ENCODE peak calls at places on chromosomes 13 and 19, in seven cellular contexts. E is IMR-90, M is mesenchymal stem cell, K is H9, X is H1, D is neuronal stem cell, U is trophoblast cell. H is an unnamed sample.

GRCh38 chr19:4910594-4911273 is 1.4 kb downstream of the UHRF1 start:
- DNase-seq in E (peak), M (peak), K (no peak), X (no peak), D (no peak), U (no peak), H (peak)

GRCh38 chr13:97300871-97301270 is 78.7 kb downstream of the MBNL2 start:
- DNase-seq in E (no peak), M (no peak), K (no peak), X (no peak), D (no peak), U (no peak), H (no peak)

GRCh38 chr13:113539822-113540221 is 44.7 kb upstream of the TFDP1 start:
- DNase-seq in E (no peak), M (no peak), K (peak), X (no peak), D (no peak), U (no peak), H (no peak)

GRCh38 chr19:34149873-34150272 is 22.4 kb upstream of the LSM14A start:
- DNase-seq in E (no peak), M (no peak), K (no peak), X (no peak), D (no peak), U (no peak), H (no peak)

GRCh38 chr19:14315433-14315832 is 65.8 kb upstream of the ADGRE5 start:
- DNase-seq in E (no peak), M (no peak), K (no peak), X (no peak), D (no peak), U (no peak), H (no peak)

GRCh38 chr13:41520699-41521630 is 63.6 kb downstream of the RGCC start:
- DNase-seq in E (no peak), M (no peak), K (no peak), X (no peak), D (no peak), U (no peak), H (no peak)

GRCh38 chr13:45178349-45179142 is 22.3 kb downstream of the KCTD4 start:
- DNase-seq in E (peak), M (peak), K (no peak), X (no peak), D (no peak), U (no peak), H (no peak)

GRCh38 chr19:49497790-49498106 is 1.5 kb downstream of the RPS11 start:
- DNase-seq in E (no peak), M (no peak), K (no peak), X (no peak), D (no peak), U (no peak), H (no peak)

GRCh38 chr19:14107581-14108461 is 9.7 kb downstream of the PRKACA start:
- DNase-seq in E (no peak), M (no peak), K (no peak), X (no peak), D (no peak), U (no peak), H (peak)

GRCh38 chr19:17286742-17287141 is 5.0 kb downstream of the ANKLE1 start:
- DNase-seq in E (no peak), M (no peak), K (no peak), X (no peak), D (no peak), U (peak), H (no peak)

GRCh38 chr13:44971656-44972595 is 17.3 kb downstream of the NUFIP1 start:
- DNase-seq in E (peak), M (no peak), K (no peak), X (no peak), D (no peak), U (no peak), H (no peak)

GRCh38 chr19:7421941-7422744 is 66.7 kb downstream of the PEX11G start:
- DNase-seq in E (no peak), M (peak), K (no peak), X (no peak), D (no peak), U (peak), H (peak)

GRCh38 chr19:36140289-36141038 is 598 bp downstream of the CAPNS1 start:
- DNase-seq in E (peak), M (peak), K (peak), X (peak), D (peak), U (peak), H (peak)

GRCh38 chr13:68064371-68064770 is 834.2 kb upstream of the PCDH9 start:
- DNase-seq in E (no peak), M (no peak), K (no peak), X (no peak), D (no peak), U (no peak), H (no peak)

GRCh38 chr13:45396548-45397095 is 21.6 kb downstream of the SLC25A30 start:
- DNase-seq in E (peak), M (peak), K (no peak), X (no peak), D (no peak), U (no peak), H (peak)

GRCh38 chr13:20658451-20658850 is 45.0 kb upstream of the IL17D start:
- DNase-seq in E (no peak), M (no peak), K (no peak), X (no peak), D (no peak), U (no peak), H (no peak)

GRCh38 chr13:79662882-79663281 is 181.9 kb downstream of the NDFIP2 start:
- DNase-seq in E (no peak), M (peak), K (no peak), X (no peak), D (no peak), U (no peak), H (peak)

GRCh38 chr13:52925775-52926285 is 77.4 kb upstream of the PCDH8 start:
- DNase-seq in E (no peak), M (no peak), K (no peak), X (no peak), D (no peak), U (no peak), H (no peak)

GRCh38 chr19:6632002-6632621 is 37.8 kb downstream of the TNFSF14 start:
- DNase-seq in E (peak), M (peak), K (peak), X (peak), D (peak), U (peak), H (peak)

GRCh38 chr13:53405616-53406015 is 377.0 kb downstream of the OLFM4 start:
- DNase-seq in E (no peak), M (no peak), K (peak), X (peak), D (peak), U (no peak), H (peak)

GRCh38 chr13:75432045-75432444 is 49.9 kb downstream of the TBC1D4 start:
- DNase-seq in E (peak), M (peak), K (no peak), X (no peak), D (no peak), U (no peak), H (peak)

GRCh38 chr13:33087790-33088189 is 71.6 kb downstream of the KL start:
- DNase-seq in E (no peak), M (no peak), K (no peak), X (no peak), D (no peak), U (no peak), H (no peak)

GRCh38 chr13:33089311-33089710 is 73.1 kb downstream of the KL start:
- DNase-seq in E (no peak), M (no peak), K (no peak), X (no peak), D (no peak), U (no peak), H (no peak)

GRCh38 chr13:33083054-33083453 is 66.8 kb downstream of the KL start:
- DNase-seq in E (no peak), M (no peak), K (no peak), X (no peak), D (no peak), U (no peak), H (no peak)

GRCh38 chr13:33090755-33091454 is 74.7 kb downstream of the KL start:
- DNase-seq in E (no peak), M (peak), K (no peak), X (no peak), D (no peak), U (peak), H (no peak)

DNA sequence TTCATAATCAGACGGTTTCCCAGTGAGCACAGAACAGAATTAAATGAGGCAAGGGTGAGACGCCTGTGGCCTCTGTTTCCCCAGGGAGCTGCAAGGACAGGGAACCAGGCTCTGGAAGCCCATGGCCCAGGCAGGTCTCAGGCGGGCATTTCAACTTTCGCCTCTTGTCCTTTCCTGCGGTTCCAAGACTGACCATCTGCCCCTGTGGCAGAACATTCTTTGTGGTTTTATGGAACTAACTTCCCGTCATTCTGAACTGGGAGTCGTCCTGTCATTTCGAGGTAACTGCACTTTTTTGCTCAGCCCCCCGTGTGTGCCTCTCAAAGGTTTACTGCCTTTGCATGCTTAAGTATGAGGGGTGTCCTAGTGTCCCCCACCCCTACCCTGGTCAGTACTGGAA is 70.9 kb downstream of the KL start:
- DNase-seq in E (no peak), M (peak), K (no peak), X (no peak), D (no peak), U (no peak), H (no peak)
- H3K18ac ChIP-seq in E (no peak), M (peak), K (no peak), X (no peak), D (no peak), U (no peak), H (no peak)

GRCh38 chr19:10748924-10749434 is 31.1 kb downstream of the DNM2 start:
- DNase-seq in E (no peak), M (peak), K (no peak), X (no peak), D (no peak), U (peak), H (no peak)

GRCh38 chr19:10748195-10748923 is 30.5 kb downstream of the DNM2 start:
- DNase-seq in E (no peak), M (no peak), K (no peak), X (no peak), D (no peak), U (no peak), H (no peak)

GRCh38 chr19:10744848-10745293 is 27.0 kb downstream of the DNM2 start:
- DNase-seq in E (no peak), M (no peak), K (no peak), X (no peak), D (no peak), U (no peak), H (no peak)

GRCh38 chr19:10747674-10748073 is 29.8 kb downstream of the DNM2 start:
- DNase-seq in E (no peak), M (no peak), K (no peak), X (no peak), D (no peak), U (no peak), H (no peak)

DNA sequence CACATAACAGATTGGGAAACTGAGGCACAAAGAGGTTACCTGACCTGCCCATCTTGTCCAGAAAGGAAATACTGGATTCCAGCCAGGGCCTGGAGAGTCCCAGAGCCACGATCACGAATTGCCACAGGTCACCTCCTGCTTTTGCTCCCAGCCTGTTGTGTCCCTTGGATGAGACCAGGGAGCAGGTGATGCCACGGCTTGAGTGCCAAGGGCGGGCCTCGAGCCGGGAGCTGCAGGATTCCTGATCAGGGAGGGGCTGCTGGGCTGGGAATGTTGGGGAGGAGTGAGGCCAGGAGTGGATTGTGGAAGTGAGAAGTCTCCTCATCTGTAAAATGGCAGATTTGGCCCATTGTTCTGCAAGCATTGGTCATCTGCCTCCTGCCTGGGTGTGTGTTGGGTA is 29.4 kb downstream of the DNM2 start:
- DNase-seq in E (no peak), M (no peak), K (no peak), X (no peak), D (no peak), U (no peak), H (peak)
- H3K18ac ChIP-seq in E (no peak), M (no peak), K (no peak), X (no peak), D (no peak), U (peak), H (no peak)

GRCh38 chr19:31356587-31357314 is 7.5 kb upstream of the TSHZ3 start:
- DNase-seq in E (no peak), M (no peak), K (peak), X (peak), D (no peak), U (no peak), H (peak)

GRCh38 chr19:31357315-31357673 is 8.1 kb upstream of the TSHZ3 start:
- DNase-seq in E (no peak), M (no peak), K (no peak), X (no peak), D (no peak), U (no peak), H (no peak)

GRCh38 chr19:31364956-31365355 is 15.7 kb upstream of the TSHZ3 start:
- DNase-seq in E (no peak), M (no peak), K (no peak), X (no peak), D (no peak), U (no peak), H (no peak)

DNA sequence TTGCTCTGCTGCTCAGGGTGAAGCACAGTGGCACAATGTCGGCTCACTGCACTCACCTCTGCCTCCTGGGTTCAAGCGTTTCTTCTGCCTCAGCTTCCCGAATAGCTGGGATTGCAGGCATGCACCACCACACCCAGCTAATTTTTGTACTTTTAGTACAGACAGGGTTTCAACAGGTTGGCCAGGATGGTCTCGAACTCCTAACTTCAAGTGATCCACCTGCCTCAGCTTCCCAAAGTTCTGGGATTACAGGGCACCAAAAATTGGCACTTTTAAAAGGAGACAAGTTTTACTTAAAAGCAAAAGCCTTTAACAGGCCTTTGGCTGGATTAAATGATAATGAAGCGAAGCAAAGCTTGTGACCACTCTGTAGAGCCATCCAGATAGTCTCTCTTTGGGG is 12.5 kb upstream of the TSHZ3 start:
- DNase-seq in E (no peak), M (no peak), K (no peak), X (no peak), D (no peak), U (no peak), H (no peak)
- H3K18ac ChIP-seq in E (no peak), M (no peak), K (no peak), X (no peak), D (no peak), U (no peak), H (no peak)

GRCh38 chr19:11339254-11340098 is at the start of gene RAB3D:
- DNase-seq in E (peak), M (peak), K (peak), X (peak), D (peak), U (peak), H (peak)
- H3K18ac ChIP-seq in E (peak), M (peak), K (peak), X (no peak), D (peak), U (peak), H (peak)

DNA sequence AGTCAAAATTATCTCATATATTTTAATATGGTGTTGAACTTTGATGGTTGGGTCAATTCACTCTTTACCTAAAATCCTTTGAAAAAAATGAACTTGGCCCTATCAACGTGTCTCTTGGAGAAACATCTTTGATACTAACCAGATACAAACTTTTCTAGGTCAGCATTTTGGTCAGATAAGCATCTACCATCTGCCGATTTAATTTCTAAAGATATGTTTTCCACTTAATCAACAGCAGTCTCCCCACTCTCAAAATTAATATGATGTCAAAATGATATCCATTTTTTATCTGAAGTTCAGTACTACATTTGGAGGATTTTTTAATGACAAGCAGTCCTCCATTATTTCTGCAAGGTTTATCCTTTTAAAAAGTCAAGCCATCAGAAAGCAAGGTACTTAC is 288.8 kb downstream of the DIAPH3 start:
- DNase-seq in E (no peak), M (no peak), K (no peak), X (no peak), D (no peak), U (no peak), H (no peak)
- H3K18ac ChIP-seq in E (no peak), M (no peak), K (no peak), X (no peak), D (no peak), U (no peak), H (no peak)

DNA sequence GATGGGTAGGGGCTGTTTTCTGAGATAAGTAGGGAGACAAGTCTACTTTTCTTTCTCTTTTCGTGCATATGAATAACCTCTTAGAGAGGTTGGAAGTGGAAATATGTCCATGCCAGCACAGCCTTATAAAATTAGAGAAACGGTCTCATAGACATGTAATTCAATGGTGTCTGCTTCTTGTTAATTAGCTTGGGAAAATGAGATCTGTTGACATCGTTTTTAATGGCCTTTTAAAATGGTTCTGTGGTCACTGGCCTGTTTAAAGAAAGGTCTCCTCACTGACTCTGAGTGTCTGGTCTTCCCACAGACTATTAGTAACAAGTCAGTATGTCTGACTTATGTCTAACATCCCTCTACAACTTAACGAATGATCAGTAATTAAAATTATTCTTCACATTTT is 487.1 kb downstream of the SLITRK6 start:
- DNase-seq in E (no peak), M (peak), K (no peak), X (no peak), D (no peak), U (no peak), H (no peak)
- H3K18ac ChIP-seq in E (no peak), M (no peak), K (no peak), X (no peak), D (no peak), U (no peak), H (no peak)

GRCh38 chr19:18474366-18474887 is 36.5 kb upstream of the ISYNA1 start:
- DNase-seq in E (no peak), M (no peak), K (no peak), X (no peak), D (no peak), U (no peak), H (no peak)

GRCh38 chr19:18475762-18476331 is 37.9 kb upstream of the ISYNA1 start:
- DNase-seq in E (no peak), M (no peak), K (no peak), X (no peak), D (no peak), U (no peak), H (no peak)

GRCh38 chr19:18476507-18477041 is 38.6 kb upstream of the ISYNA1 start:
- DNase-seq in E (no peak), M (no peak), K (no peak), X (no peak), D (no peak), U (no peak), H (no peak)

GRCh38 chr19:18473706-18474087 is 35.8 kb upstream of the ISYNA1 start:
- DNase-seq in E (no peak), M (no peak), K (no peak), X (no peak), D (no peak), U (no peak), H (no peak)

DNA sequence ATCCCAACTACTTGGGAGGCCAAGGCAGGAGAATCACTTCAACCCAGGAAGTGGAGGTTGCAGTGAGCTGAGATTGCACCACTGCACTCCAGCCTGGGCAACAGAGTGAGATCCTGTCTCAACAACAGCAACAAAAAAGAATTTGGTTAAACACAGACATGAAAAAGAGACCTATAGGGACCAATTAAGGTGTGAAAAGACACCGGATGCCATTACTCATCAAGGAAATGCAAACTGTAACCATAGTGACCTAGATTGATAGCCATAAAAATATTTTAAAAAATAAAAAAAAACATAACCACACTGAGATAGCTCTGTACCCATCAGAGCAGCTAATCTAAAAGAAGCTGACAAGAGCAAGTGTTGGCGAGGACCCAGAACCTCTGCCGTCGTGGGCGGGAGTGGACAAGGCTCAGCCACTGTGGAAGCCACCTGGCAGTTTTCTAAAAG is 37.1 kb upstream of the ISYNA1 start:
- DNase-seq in E (no peak), M (no peak), K (no peak), X (no peak), D (no peak), U (no peak), H (no peak)
- H3K18ac ChIP-seq in E (no peak), M (no peak), K (no peak), X (no peak), D (no peak), U (no peak), H (no peak)